ENCODE peak calls at places on chromosomes 11 and 22, in eight cellular contexts. One of them, this sample, is unnamed.

GRCh38 chr11:58513747-58514367 is 6.0 kb upstream of the OR5B21 start:
- DNase-seq in spleen: no peak
- DNase-seq in mucosa of descending colon: peak
- DNase-seq in NB4: peak
- DNase-seq in ovary: no peak
- DNase-seq in CD8-positive, alpha-beta memory T cell: no peak
- DNase-seq in fibroblast of the aortic adventitia: peak
- DNase-seq in upper lobe of right lung: no peak
- DNase-seq in this sample: no peak

GRCh38 chr11:32034149-32034548 is 56.7 kb upstream of the RCN1 start:
- DNase-seq in fibroblast of the aortic adventitia: peak
- DNase-seq in CD8-positive, alpha-beta memory T cell: no peak
- DNase-seq in spleen: no peak
- DNase-seq in NB4: peak
- DNase-seq in mucosa of descending colon: no peak
- DNase-seq in upper lobe of right lung: no peak
- DNase-seq in ovary: no peak
- DNase-seq in this sample: no peak

GRCh38 chr11:132988381-132988780 is 543.9 kb downstream of the OPCML start:
- DNase-seq in CD8-positive, alpha-beta memory T cell: no peak
- DNase-seq in ovary: no peak
- DNase-seq in NB4: no peak
- DNase-seq in spleen: no peak
- DNase-seq in fibroblast of the aortic adventitia: no peak
- DNase-seq in mucosa of descending colon: no peak
- DNase-seq in upper lobe of right lung: no peak
- DNase-seq in this sample: no peak

GRCh38 chr11:19394525-19395016 is 153.8 kb upstream of the E2F8 start:
- DNase-seq in fibroblast of the aortic adventitia: no peak
- DNase-seq in ovary: no peak
- DNase-seq in upper lobe of right lung: no peak
- DNase-seq in NB4: peak
- DNase-seq in CD8-positive, alpha-beta memory T cell: no peak
- DNase-seq in spleen: no peak
- DNase-seq in mucosa of descending colon: no peak
- DNase-seq in this sample: no peak

GRCh38 chr11:63536669-63537292 is at the start of gene PLAAT4:
- DNase-seq in upper lobe of right lung: no peak
- DNase-seq in NB4: peak
- DNase-seq in mucosa of descending colon: peak
- DNase-seq in fibroblast of the aortic adventitia: peak
- DNase-seq in spleen: no peak
- DNase-seq in CD8-positive, alpha-beta memory T cell: peak
- DNase-seq in ovary: peak
- DNase-seq in this sample: no peak

GRCh38 chr11:75240381-75241035 is at the start of gene TPBGL:
- DNase-seq in upper lobe of right lung: peak
- DNase-seq in ovary: no peak
- DNase-seq in CD8-positive, alpha-beta memory T cell: no peak
- DNase-seq in fibroblast of the aortic adventitia: no peak
- DNase-seq in spleen: peak
- DNase-seq in mucosa of descending colon: peak
- DNase-seq in NB4: no peak
- DNase-seq in this sample: no peak

GRCh38 chr22:44839721-44840120 is 87.3 kb downstream of the ARHGAP8 start:
- DNase-seq in CD8-positive, alpha-beta memory T cell: no peak
- DNase-seq in mucosa of descending colon: no peak
- DNase-seq in NB4: no peak
- DNase-seq in upper lobe of right lung: no peak
- DNase-seq in spleen: no peak
- DNase-seq in ovary: no peak
- DNase-seq in fibroblast of the aortic adventitia: no peak
- DNase-seq in this sample: no peak

GRCh38 chr11:47433157-47433556 is 6.9 kb upstream of the PSMC3 start:
- DNase-seq in spleen: no peak
- DNase-seq in CD8-positive, alpha-beta memory T cell: no peak
- DNase-seq in mucosa of descending colon: no peak
- DNase-seq in NB4: no peak
- DNase-seq in upper lobe of right lung: no peak
- DNase-seq in fibroblast of the aortic adventitia: no peak
- DNase-seq in ovary: no peak
- DNase-seq in this sample: no peak

GRCh38 chr11:747176-748006 is at the start of gene TALDO1:
- DNase-seq in upper lobe of right lung: peak
- DNase-seq in spleen: peak
- DNase-seq in CD8-positive, alpha-beta memory T cell: peak
- DNase-seq in NB4: peak
- DNase-seq in mucosa of descending colon: peak
- DNase-seq in ovary: peak
- DNase-seq in fibroblast of the aortic adventitia: peak
- DNase-seq in this sample: peak

GRCh38 chr22:31442768-31443489 is 43.5 kb downstream of the DRG1 start:
- DNase-seq in fibroblast of the aortic adventitia: no peak
- DNase-seq in upper lobe of right lung: no peak
- DNase-seq in ovary: no peak
- DNase-seq in CD8-positive, alpha-beta memory T cell: no peak
- DNase-seq in spleen: no peak
- DNase-seq in NB4: no peak
- DNase-seq in mucosa of descending colon: no peak
- DNase-seq in this sample: no peak

GRCh38 chr11:68939583-68940555 is 36.2 kb downstream of the IGHMBP2 start:
- DNase-seq in NB4: no peak
- DNase-seq in fibroblast of the aortic adventitia: no peak
- DNase-seq in spleen: peak
- DNase-seq in mucosa of descending colon: no peak
- DNase-seq in upper lobe of right lung: no peak
- DNase-seq in CD8-positive, alpha-beta memory T cell: no peak
- DNase-seq in ovary: no peak
- DNase-seq in this sample: no peak

GRCh38 chr11:120801801-120802689 is 221.9 kb upstream of the TBCEL start:
- DNase-seq in mucosa of descending colon: peak
- DNase-seq in spleen: no peak
- DNase-seq in ovary: peak
- DNase-seq in CD8-positive, alpha-beta memory T cell: no peak
- DNase-seq in fibroblast of the aortic adventitia: peak
- DNase-seq in upper lobe of right lung: no peak
- DNase-seq in NB4: peak
- DNase-seq in this sample: no peak

GRCh38 chr22:32802291-32802826 is 854 bp downstream of the TIMP3 start:
- DNase-seq in fibroblast of the aortic adventitia: peak
- DNase-seq in ovary: no peak
- DNase-seq in upper lobe of right lung: no peak
- DNase-seq in mucosa of descending colon: no peak
- DNase-seq in NB4: no peak
- DNase-seq in CD8-positive, alpha-beta memory T cell: no peak
- DNase-seq in spleen: no peak
- DNase-seq in this sample: no peak

GRCh38 chr11:80034801-80035200 is 594.0 kb upstream of the TENM4 start:
- DNase-seq in ovary: no peak
- DNase-seq in fibroblast of the aortic adventitia: no peak
- DNase-seq in CD8-positive, alpha-beta memory T cell: no peak
- DNase-seq in upper lobe of right lung: no peak
- DNase-seq in mucosa of descending colon: no peak
- DNase-seq in spleen: no peak
- DNase-seq in NB4: no peak
- DNase-seq in this sample: no peak

GRCh38 chr22:39253427-39254070 is 8.8 kb upstream of the PDGFB start:
- DNase-seq in NB4: peak
- DNase-seq in spleen: no peak
- DNase-seq in ovary: peak
- DNase-seq in CD8-positive, alpha-beta memory T cell: no peak
- DNase-seq in upper lobe of right lung: no peak
- DNase-seq in mucosa of descending colon: no peak
- DNase-seq in fibroblast of the aortic adventitia: peak
- DNase-seq in this sample: peak

GRCh38 chr22:31044262-31044861 is 36.8 kb upstream of the SMTN start:
- DNase-seq in upper lobe of right lung: no peak
- DNase-seq in spleen: no peak
- DNase-seq in CD8-positive, alpha-beta memory T cell: no peak
- DNase-seq in NB4: no peak
- DNase-seq in mucosa of descending colon: peak
- DNase-seq in ovary: peak
- DNase-seq in fibroblast of the aortic adventitia: peak
- DNase-seq in this sample: peak

GRCh38 chr11:32173435-32173834 is 82.6 kb downstream of the RCN1 start:
- DNase-seq in upper lobe of right lung: no peak
- DNase-seq in CD8-positive, alpha-beta memory T cell: no peak
- DNase-seq in fibroblast of the aortic adventitia: peak
- DNase-seq in mucosa of descending colon: peak
- DNase-seq in spleen: no peak
- DNase-seq in ovary: peak
- DNase-seq in NB4: peak
- DNase-seq in this sample: peak

GRCh38 chr22:46052801-46053562 is 76.0 kb upstream of the WNT7B start:
- DNase-seq in fibroblast of the aortic adventitia: peak
- DNase-seq in spleen: peak
- DNase-seq in CD8-positive, alpha-beta memory T cell: no peak
- DNase-seq in upper lobe of right lung: peak
- DNase-seq in NB4: no peak
- DNase-seq in mucosa of descending colon: peak
- DNase-seq in ovary: no peak
- DNase-seq in this sample: peak

GRCh38 chr22:46054091-46054877 is 77.3 kb upstream of the WNT7B start:
- DNase-seq in mucosa of descending colon: peak
- DNase-seq in spleen: peak
- DNase-seq in ovary: peak
- DNase-seq in upper lobe of right lung: no peak
- DNase-seq in fibroblast of the aortic adventitia: peak
- DNase-seq in NB4: no peak
- DNase-seq in CD8-positive, alpha-beta memory T cell: peak
- DNase-seq in this sample: no peak

GRCh38 chr22:46052331-46052771 is 75.4 kb upstream of the WNT7B start:
- DNase-seq in ovary: no peak
- DNase-seq in NB4: no peak
- DNase-seq in fibroblast of the aortic adventitia: no peak
- DNase-seq in mucosa of descending colon: no peak
- DNase-seq in upper lobe of right lung: peak
- DNase-seq in spleen: peak
- DNase-seq in CD8-positive, alpha-beta memory T cell: no peak
- DNase-seq in this sample: peak

GRCh38 chr22:46054878-46055158 is 77.9 kb upstream of the WNT7B start:
- DNase-seq in mucosa of descending colon: no peak
- DNase-seq in NB4: no peak
- DNase-seq in fibroblast of the aortic adventitia: no peak
- DNase-seq in spleen: no peak
- DNase-seq in CD8-positive, alpha-beta memory T cell: no peak
- DNase-seq in ovary: no peak
- DNase-seq in upper lobe of right lung: peak
- DNase-seq in this sample: no peak

GRCh38 chr22:46053563-46054090 is 76.7 kb upstream of the WNT7B start:
- DNase-seq in fibroblast of the aortic adventitia: peak
- DNase-seq in CD8-positive, alpha-beta memory T cell: peak
- DNase-seq in mucosa of descending colon: peak
- DNase-seq in upper lobe of right lung: peak
- DNase-seq in NB4: no peak
- DNase-seq in ovary: peak
- DNase-seq in spleen: peak
- DNase-seq in this sample: no peak
- H3K4me3 ChIP-seq in fibroblast of the aortic adventitia: peak
- H3K4me3 ChIP-seq in CD8-positive, alpha-beta memory T cell: peak
- H3K4me3 ChIP-seq in mucosa of descending colon: peak
- H3K4me3 ChIP-seq in upper lobe of right lung: peak
- H3K4me3 ChIP-seq in NB4: no peak
- H3K4me3 ChIP-seq in ovary: peak
- H3K4me3 ChIP-seq in spleen: peak
- H3K4me3 ChIP-seq in this sample: peak

GRCh38 chr11:44600739-44601416 is 35.4 kb downstream of the CD82 start:
- DNase-seq in CD8-positive, alpha-beta memory T cell: no peak
- DNase-seq in ovary: no peak
- DNase-seq in NB4: no peak
- DNase-seq in spleen: peak
- DNase-seq in upper lobe of right lung: no peak
- DNase-seq in mucosa of descending colon: no peak
- DNase-seq in fibroblast of the aortic adventitia: no peak
- DNase-seq in this sample: no peak
- H3K4me3 ChIP-seq in CD8-positive, alpha-beta memory T cell: no peak
- H3K4me3 ChIP-seq in ovary: no peak
- H3K4me3 ChIP-seq in NB4: no peak
- H3K4me3 ChIP-seq in spleen: no peak
- H3K4me3 ChIP-seq in upper lobe of right lung: no peak
- H3K4me3 ChIP-seq in mucosa of descending colon: no peak
- H3K4me3 ChIP-seq in fibroblast of the aortic adventitia: no peak
- H3K4me3 ChIP-seq in this sample: no peak

GRCh38 chr11:3153291-3153861 is 11.7 kb downstream of the OSBPL5 start:
- DNase-seq in fibroblast of the aortic adventitia: peak
- DNase-seq in ovary: peak
- DNase-seq in CD8-positive, alpha-beta memory T cell: no peak
- DNase-seq in spleen: peak
- DNase-seq in upper lobe of right lung: no peak
- DNase-seq in NB4: peak
- DNase-seq in mucosa of descending colon: peak
- DNase-seq in this sample: no peak
- H3K4me3 ChIP-seq in fibroblast of the aortic adventitia: no peak
- H3K4me3 ChIP-seq in ovary: no peak
- H3K4me3 ChIP-seq in CD8-positive, alpha-beta memory T cell: no peak
- H3K4me3 ChIP-seq in spleen: no peak
- H3K4me3 ChIP-seq in upper lobe of right lung: no peak
- H3K4me3 ChIP-seq in NB4: peak
- H3K4me3 ChIP-seq in mucosa of descending colon: no peak
- H3K4me3 ChIP-seq in this sample: no peak

DNA sequence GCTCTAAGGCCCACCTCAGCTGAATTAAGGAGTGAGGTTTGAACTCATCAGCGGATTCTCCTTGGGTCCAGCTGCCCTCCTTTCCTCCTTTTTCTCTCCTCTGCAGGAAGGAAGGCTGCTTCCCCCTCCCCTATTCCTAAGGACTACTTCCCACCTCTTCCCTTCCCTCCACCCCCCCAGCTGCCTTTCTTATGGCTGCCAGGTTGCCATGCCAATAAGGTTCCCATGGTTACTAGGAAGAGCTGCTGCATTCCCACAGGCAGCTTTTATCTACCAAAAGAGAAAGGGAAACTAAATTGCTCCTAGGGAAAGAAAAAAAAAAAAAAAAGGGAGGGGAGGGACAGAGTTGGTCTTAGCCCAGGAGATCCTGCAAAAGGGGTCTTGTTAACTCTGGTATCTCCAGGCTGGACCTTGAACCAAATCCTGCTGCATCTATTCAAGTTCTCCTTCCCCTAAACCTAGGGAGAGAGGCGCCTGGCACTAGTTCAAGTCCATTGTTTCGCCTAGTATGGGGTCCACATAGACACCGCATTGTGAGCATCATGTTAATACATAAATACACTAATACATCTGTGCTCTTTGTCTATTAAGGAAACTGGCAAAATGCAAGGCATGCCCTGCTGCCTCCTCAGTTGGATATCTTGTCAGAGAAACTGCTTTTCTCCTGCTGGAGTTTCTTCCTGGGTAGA is 21.2 kb upstream of the FEZ1 start:
- DNase-seq in NB4: no peak
- DNase-seq in ovary: peak
- DNase-seq in CD8-positive, alpha-beta memory T cell: no peak
- DNase-seq in fibroblast of the aortic adventitia: peak
- DNase-seq in mucosa of descending colon: no peak
- DNase-seq in upper lobe of right lung: no peak
- DNase-seq in spleen: no peak
- DNase-seq in this sample: no peak
- H3K4me3 ChIP-seq in NB4: no peak
- H3K4me3 ChIP-seq in ovary: peak
- H3K4me3 ChIP-seq in CD8-positive, alpha-beta memory T cell: no peak
- H3K4me3 ChIP-seq in fibroblast of the aortic adventitia: peak
- H3K4me3 ChIP-seq in mucosa of descending colon: no peak
- H3K4me3 ChIP-seq in upper lobe of right lung: no peak
- H3K4me3 ChIP-seq in spleen: no peak
- H3K4me3 ChIP-seq in this sample: no peak

This sample was measured in gastrocnemius medialis.